ENCODE peak calls at places on chromosomes 11 and 22, in five cellular contexts. I is Peyer's patch, U is kidney, A is OCI-LY7, H is pancreas. G is an unnamed sample.

GRCh38 chr22:47797546-47797945 is 1035.1 kb downstream of the TBC1D22A start:
- DNase-seq in H (no peak), U (no peak), I (no peak), A (no peak), G (no peak)

GRCh38 chr11:126443120-126443519 is 87.6 kb downstream of the ST3GAL4 start:
- DNase-seq in I (no peak), U (no peak), A (peak; percentile 22), H (no peak), G (no peak)

GRCh38 chr11:20353829-20354434 is 9.6 kb upstream of the HTATIP2 start:
- DNase-seq in H (no peak), A (peak; percentile 35), I (no peak), U (no peak), G (peak; percentile 28)

GRCh38 chr11:32334822-32335221 is 100.5 kb downstream of the WT1 start:
- DNase-seq in H (no peak), A (no peak), U (no peak), I (no peak), G (no peak)

GRCh38 chr22:43293661-43294392 is 49.3 kb downstream of the SCUBE1 start:
- DNase-seq in I (no peak), A (no peak), U (no peak), H (no peak), G (no peak)

GRCh38 chr11:112961751-112962747 is 829 bp downstream of the NCAM1 start:
- DNase-seq in H (peak; percentile 22), I (no peak), A (no peak), U (peak; percentile 72), G (no peak)

GRCh38 chr11:122748968-122749687 is 89.2 kb upstream of the CRTAM start:
- DNase-seq in H (no peak), U (no peak), A (peak; percentile 70), I (peak; percentile 61), G (peak; percentile 95)

GRCh38 chr22:40603088-40603605 is 33.4 kb downstream of the MRTFA start:
- DNase-seq in U (no peak), I (no peak), H (no peak), A (no peak), G (peak; percentile 79)

GRCh38 chr11:28569099-28569498 is 460.9 kb downstream of the METTL15 start:
- DNase-seq in U (no peak), H (no peak), A (no peak), I (no peak), G (no peak)

GRCh38 chr11:18714443-18714780 is 11.6 kb downstream of the IGSF22 start:
- DNase-seq in H (no peak), A (no peak), I (no peak), U (no peak), G (no peak)

GRCh38 chr11:13189561-13190435 is 87.8 kb upstream of the BMAL1 start:
- DNase-seq in I (no peak), A (no peak), U (no peak), H (no peak), G (no peak)

GRCh38 chr22:49411236-49411635 is 416.4 kb downstream of the BRD1 start:
- DNase-seq in A (no peak), U (no peak), I (no peak), H (no peak), G (no peak)

GRCh38 chr22:37681556-37682049 is 4.5 kb upstream of the NOL12 start:
- DNase-seq in A (peak; percentile 81), I (peak; percentile 66), U (peak; percentile 85), H (peak; percentile 84), G (peak; percentile 75)

GRCh38 chr11:12079726-12080556 is 30.4 kb upstream of the MICAL2 start:
- DNase-seq in H (no peak), U (peak; percentile 85), I (no peak), A (no peak), G (peak; percentile 98)

GRCh38 chr22:29393019-29393608 is 4.7 kb upstream of the AP1B1 start:
- DNase-seq in I (no peak), H (no peak), U (no peak), A (peak; percentile 37), G (no peak)

DNA sequence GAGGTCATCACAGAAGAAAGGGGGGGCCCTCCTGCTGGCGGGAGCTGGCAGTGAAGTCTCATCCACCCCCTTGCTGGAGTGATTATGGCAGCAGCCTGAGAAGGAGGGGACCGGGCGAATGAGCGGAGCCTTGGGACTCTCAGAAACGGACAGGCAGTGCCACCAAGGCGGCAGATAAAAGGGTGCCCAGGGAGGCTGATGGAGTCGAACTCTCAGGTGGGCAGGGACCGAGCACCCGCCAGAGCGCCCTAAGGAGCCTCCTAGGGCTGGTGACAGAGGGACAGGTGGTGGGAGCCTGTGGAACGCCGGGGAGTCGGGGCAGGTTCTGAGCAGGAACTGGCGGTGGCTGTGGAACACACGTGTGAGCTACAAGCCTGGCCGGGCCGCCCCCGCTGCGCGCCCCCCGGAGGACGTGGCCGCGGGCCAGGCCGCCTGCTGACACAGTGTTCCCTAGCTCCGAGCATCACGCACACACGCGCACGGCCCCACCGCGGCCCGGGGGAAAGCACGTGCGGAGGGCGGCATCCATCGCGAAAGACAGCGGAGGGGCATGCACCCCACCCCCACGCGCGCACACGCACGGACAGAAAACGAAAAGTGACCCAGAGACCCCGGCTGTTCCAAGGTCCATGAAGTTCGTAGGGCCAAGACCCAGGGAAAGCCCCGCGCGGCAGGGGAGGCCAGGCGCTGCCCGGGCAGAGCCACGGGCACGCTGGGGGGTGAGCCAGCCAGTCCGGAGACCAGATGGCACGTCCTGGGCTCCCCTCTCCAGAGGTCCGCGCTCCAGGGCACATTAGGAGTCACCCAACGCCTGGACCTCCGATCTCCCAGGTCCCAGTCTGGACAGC is 1.0 kb downstream of the VWCE start:
- DNase-seq in A (peak; percentile 63), H (peak; percentile 55), I (no peak), U (peak; percentile 87), G (peak; percentile 52)
- TF ChIP-seq CTCF in A (no peak), H (no peak), I (no peak), U (no peak), G (peak; percentile 63)

DNA sequence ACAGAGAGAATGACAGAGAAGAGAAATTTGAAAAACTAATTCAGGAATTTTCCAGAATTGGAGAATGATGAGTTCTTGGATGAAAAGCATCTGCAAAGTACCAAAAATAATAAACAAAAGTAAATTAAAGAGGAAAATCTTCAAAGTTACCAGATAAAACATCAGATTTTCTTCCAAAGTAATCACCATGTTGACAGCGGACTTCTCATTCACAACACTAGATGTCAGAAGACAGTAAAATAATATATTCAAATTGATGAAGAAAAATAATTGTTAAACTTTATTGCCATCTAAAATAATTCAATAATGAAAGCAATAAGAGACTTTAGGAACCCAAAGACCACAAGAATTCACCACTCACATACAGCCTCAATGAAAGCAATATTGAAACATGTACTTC is 355.2 kb downstream of the DYNC2H1 start:
- DNase-seq in U (no peak), I (no peak), H (no peak), A (no peak), G (no peak)
- TF ChIP-seq CTCF in U (no peak), I (no peak), H (no peak), A (no peak), G (peak; percentile 55)

GRCh38 chr22:26547426-26547825 is 35.2 kb upstream of the TFIP11 start:
- DNase-seq in U (no peak), A (no peak), I (no peak), H (no peak), G (no peak)

GRCh38 chr22:26544489-26544888 is 32.2 kb upstream of the TFIP11 start:
- DNase-seq in I (no peak), U (no peak), A (no peak), H (no peak), G (no peak)

GRCh38 chr22:26545385-26545784 is 33.1 kb upstream of the TFIP11 start:
- DNase-seq in H (no peak), U (no peak), A (no peak), I (no peak), G (no peak)

GRCh38 chr22:26546282-26546681 is 34.0 kb upstream of the TFIP11 start:
- DNase-seq in U (no peak), H (no peak), A (no peak), I (no peak), G (no peak)

GRCh38 chr22:26545827-26546226 is 33.6 kb upstream of the TFIP11 start:
- DNase-seq in H (no peak), A (no peak), U (no peak), I (no peak), G (no peak)
- TF ChIP-seq CTCF in H (no peak), A (no peak), U (no peak), I (no peak), G (no peak)

GRCh38 chr22:21020802-21021429 is 6.0 kb downstream of the P2RX6 start:
- DNase-seq in A (peak; percentile 56), I (no peak), H (no peak), U (no peak), G (no peak)
- TF ChIP-seq CTCF in A (peak; percentile 78), I (peak; percentile 28), H (no peak), U (no peak), G (peak; percentile 71)

DNA sequence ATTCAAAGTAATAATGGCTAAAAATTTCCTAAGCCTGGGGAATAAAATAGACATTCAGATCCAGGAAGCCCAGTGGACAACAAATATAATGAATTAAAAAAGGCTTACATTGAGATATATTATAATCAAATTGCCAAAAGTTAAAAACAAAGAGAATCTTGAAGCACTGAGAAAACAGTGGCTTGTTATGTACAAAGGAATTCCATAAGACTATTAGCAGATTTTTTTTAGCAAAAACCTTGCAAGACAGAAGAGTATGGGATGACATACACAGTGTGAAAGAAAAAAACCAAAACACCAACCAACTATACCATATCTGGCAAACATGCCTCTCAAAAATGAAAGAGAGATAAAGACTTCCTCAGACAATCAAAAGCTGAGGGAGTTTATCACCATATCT is 20.7 kb downstream of the OR10V1 start:
- DNase-seq in H (no peak), I (no peak), A (no peak), U (no peak), G (no peak)
- TF ChIP-seq CTCF in H (no peak), I (no peak), A (no peak), U (no peak), G (no peak)

DNA sequence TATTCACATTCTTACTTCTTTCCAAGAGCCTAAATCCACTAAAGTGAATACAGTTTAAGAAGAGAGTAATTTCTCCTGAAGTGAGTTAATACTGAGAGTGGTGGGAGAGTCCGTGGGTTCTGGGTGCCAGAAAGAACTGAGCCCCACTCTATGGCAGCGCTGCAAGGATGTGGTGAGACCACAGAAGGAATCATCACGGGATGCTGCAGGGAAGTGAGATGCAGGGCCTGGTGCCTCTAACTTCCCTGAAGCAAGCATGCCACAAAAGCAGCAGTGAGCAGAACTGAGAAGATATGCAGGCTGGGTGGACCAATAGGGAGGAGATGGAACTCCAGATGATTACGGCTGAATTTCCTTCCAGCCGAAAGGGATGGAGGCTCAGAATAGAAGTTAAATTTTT is 5.0 kb upstream of the MMP12 start:
- DNase-seq in A (no peak), U (no peak), H (no peak), I (no peak), G (no peak)
- TF ChIP-seq CTCF in A (no peak), U (no peak), H (no peak), I (no peak), G (no peak)

GRCh38 chr22:25896098-25896497 is 154.1 kb downstream of the MYO18B start:
- DNase-seq in A (peak; percentile 10), H (no peak), I (no peak), U (no peak), G (no peak)
- TF ChIP-seq CTCF in A (peak; percentile 51), H (no peak), I (no peak), U (no peak), G (no peak)

GRCh38 chr11:3086114-3086513 is 28.9 kb upstream of the CARS1 start:
- DNase-seq in A (no peak), H (no peak), I (no peak), U (no peak), G (no peak)
- TF ChIP-seq CTCF in A (no peak), H (no peak), I (no peak), U (no peak), G (no peak)